ENCODE peak calls at places on chromosomes 13 and 19, in six cellular contexts. E, J, K, Q, V and U are unnamed samples.

GRCh38 chr19:45767410-45767880 is 1.6 kb downstream of the SIX5 start:
- DNase-seq in K (peak; percentile 83), J (peak; percentile 93), V (peak; percentile 84), E (peak; percentile 69), Q (peak; percentile 72), U (peak; percentile 88)

GRCh38 chr13:43905435-43906031 is 25.8 kb downstream of the LACC1 start:
- DNase-seq in J (peak; percentile 79), Q (no peak), E (peak; percentile 48), V (peak; percentile 81), K (no peak), U (no peak)

GRCh38 chr19:47542030-47542475 is 27.2 kb upstream of the NAPA start:
- DNase-seq in V (peak; percentile 58), E (no peak), K (no peak), J (peak; percentile 79), Q (no peak), U (no peak)

GRCh38 chr19:43534811-43535761 is 2.1 kb downstream of the ZNF575 start:
- DNase-seq in E (no peak), Q (peak; percentile 67), K (peak; percentile 78), J (peak; percentile 79), V (peak; percentile 75), U (no peak)

GRCh38 chr13:38967446-38967845 is 23.2 kb downstream of the STOML3 start:
- DNase-seq in V (no peak), Q (no peak), J (no peak), K (no peak), E (no peak), U (no peak)

GRCh38 chr13:44052843-44053607 is 173.3 kb downstream of the LACC1 start:
- DNase-seq in E (no peak), K (no peak), Q (no peak), V (peak; percentile 37), J (peak; percentile 82), U (no peak)

GRCh38 chr13:82800391-82800790 is 1081.9 kb downstream of the SLITRK1 start:
- DNase-seq in J (peak; percentile 1), E (no peak), Q (no peak), V (no peak), K (no peak), U (no peak)

GRCh38 chr19:10372698-10373097 is 7.7 kb downstream of the TYK2 start:
- DNase-seq in K (no peak), E (no peak), J (no peak), V (no peak), Q (no peak), U (no peak)

GRCh38 chr13:114119196-114119595 is 13.2 kb downstream of the RASA3 start:
- DNase-seq in J (peak; percentile 92), V (peak; percentile 80), E (peak; percentile 85), K (no peak), Q (no peak), U (no peak)

GRCh38 chr19:56538761-56539263 is at the start of gene ZFP28:
- DNase-seq in V (no peak), K (peak; percentile 84), J (no peak), Q (peak; percentile 78), E (no peak), U (peak; percentile 23)

GRCh38 chr13:51849145-51850101 is 4.4 kb upstream of the TMEM272 start:
- DNase-seq in E (no peak), Q (no peak), J (peak; percentile 25), V (no peak), K (no peak), U (no peak)

GRCh38 chr19:35248310-35249145 is at the start of gene LSR:
- DNase-seq in E (no peak), J (no peak), K (no peak), Q (peak; percentile 94), V (peak; percentile 95), U (no peak)

GRCh38 chr13:50149932-50150331 is 134.7 kb downstream of the KCNRG start:
- DNase-seq in K (no peak), E (no peak), J (peak; percentile 53), V (peak; percentile 18), Q (no peak), U (no peak)

GRCh38 chr13:46983881-46984280 is 87.0 kb upstream of the HTR2A start:
- DNase-seq in Q (no peak), K (no peak), J (no peak), V (peak; percentile 10), E (peak; percentile 8), U (no peak)

GRCh38 chr13:79085021-79085420 is 321.0 kb downstream of the RBM26 start:
- DNase-seq in E (no peak), K (no peak), J (no peak), V (no peak), Q (no peak), U (no peak)

GRCh38 chr19:45636902-45637301 is 2.3 kb downstream of the EML2 start:
- DNase-seq in E (no peak), J (no peak), K (no peak), V (no peak), Q (no peak), U (no peak)

GRCh38 chr13:37288057-37288720 is 182.7 kb upstream of the CSNK1A1L start:
- DNase-seq in E (no peak), V (no peak), Q (no peak), J (peak; percentile 84), K (no peak), U (no peak)

GRCh38 chr19:41811036-41811435 is 14.6 kb downstream of the CEACAM3 start:
- DNase-seq in E (no peak), V (no peak), J (no peak), Q (no peak), K (no peak), U (no peak)

GRCh38 chr13:98677398-98677797 is 75.1 kb downstream of the SLC15A1 start:
- DNase-seq in V (no peak), Q (no peak), E (peak; percentile 15), J (no peak), K (no peak), U (peak; percentile 78)

GRCh38 chr13:95123726-95124125 is 177.5 kb downstream of the ABCC4 start:
- DNase-seq in Q (no peak), V (peak; percentile 52), E (no peak), J (no peak), K (no peak), U (no peak)

GRCh38 chr19:51595190-51595589 is 24.1 kb downstream of the ZNF175 start:
- DNase-seq in V (no peak), E (no peak), Q (no peak), J (no peak), K (no peak), U (no peak)

GRCh38 chr19:51592521-51592920 is 21.4 kb downstream of the ZNF175 start:
- DNase-seq in Q (no peak), K (no peak), E (no peak), J (no peak), V (no peak), U (no peak)

GRCh38 chr19:51594774-51595109 is 23.7 kb downstream of the ZNF175 start:
- DNase-seq in Q (no peak), J (no peak), E (no peak), K (no peak), V (no peak), U (no peak)

GRCh38 chr19:51593969-51594773 is 23.1 kb downstream of the ZNF175 start:
- DNase-seq in Q (peak; percentile 98), E (peak; percentile 93), J (peak; percentile 98), V (peak; percentile 94), K (peak; percentile 98), U (peak; percentile 99)

GRCh38 chr19:51593138-51593890 is 22.2 kb downstream of the ZNF175 start:
- DNase-seq in E (no peak), Q (peak; percentile 62), J (no peak), K (no peak), V (no peak), U (no peak)
- H3K27ac ChIP-seq in E (no peak overlapping the region), Q (peak overlapping the region; percentile 87), J (no peak overlapping the region), K (no peak overlapping the region), V (no peak overlapping the region), U (no peak overlapping the region)

GRCh38 chr13:110265682-110266430 is 41.1 kb downstream of the COL4A1 start:
- DNase-seq in J (no peak), Q (no peak), E (no peak), K (no peak), V (no peak), U (peak; percentile 92)

GRCh38 chr13:110264685-110265275 is 42.2 kb downstream of the COL4A1 start:
- DNase-seq in J (no peak), K (no peak), E (no peak), Q (no peak), V (no peak), U (no peak)

GRCh38 chr13:110265341-110265681 is 41.6 kb downstream of the COL4A1 start:
- DNase-seq in V (no peak), K (no peak), Q (no peak), E (no peak), J (no peak), U (peak; percentile 64)

GRCh38 chr13:110266983-110267382 is 40.0 kb downstream of the COL4A1 start:
- DNase-seq in K (no peak), E (no peak), Q (no peak), J (peak; percentile 54), V (no peak), U (peak; percentile 60)

GRCh38 chr13:110266431-110266809 is 40.5 kb downstream of the COL4A1 start:
- DNase-seq in J (no peak), K (no peak), Q (no peak), V (no peak), E (no peak), U (no peak)
- H3K9me3 ChIP-seq in J (no peaks in the 10 kb centered on the region), K (no peaks in the 10 kb centered on the region), Q (no peaks in the 10 kb centered on the region), V (no peaks in the 10 kb centered on the region), E (no peaks in the 10 kb centered on the region), U (no peaks in the 10 kb centered on the region)

DNA sequence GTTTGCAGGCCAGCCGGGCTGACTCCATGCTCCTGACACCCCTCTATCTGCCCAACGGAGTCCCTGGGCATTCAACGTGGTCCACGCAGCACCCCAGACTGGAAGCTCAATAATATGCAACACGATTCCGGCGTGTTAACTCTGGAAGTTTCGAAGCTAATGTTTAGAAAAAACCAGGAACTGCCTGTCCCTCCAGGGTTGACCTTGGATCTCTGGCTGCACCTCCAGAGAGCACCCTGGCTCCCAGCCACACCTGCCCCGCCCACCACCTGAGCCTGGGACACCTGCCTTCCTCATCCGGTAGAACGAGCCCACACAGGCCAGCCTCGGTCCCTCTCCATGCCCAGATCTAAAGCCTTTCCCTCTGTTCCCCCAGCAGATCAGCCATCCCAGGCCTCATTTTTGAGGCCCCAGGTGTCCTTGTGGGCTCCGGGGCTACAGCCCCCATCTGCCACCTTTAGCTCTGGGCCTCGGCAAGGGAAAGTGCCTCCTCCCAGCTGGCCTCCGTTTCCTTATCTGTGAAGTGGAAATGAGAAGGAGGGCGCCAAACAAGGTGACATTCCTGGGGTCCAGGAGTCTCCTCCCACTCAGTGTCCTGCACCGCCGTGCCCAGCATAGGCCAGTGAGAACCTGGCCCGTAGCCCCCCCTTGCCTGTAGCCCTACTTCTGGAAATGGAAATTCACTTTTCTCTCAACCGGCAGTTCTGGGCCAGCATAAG is 38.7 kb downstream of the KLF2 start:
- DNase-seq in E (no peak), J (no peak), K (no peak), Q (peak; percentile 92), V (peak; percentile 64), U (no peak)
- H3K4me3 ChIP-seq in E (no peak overlapping the region), J (no peak overlapping the region), K (no peak overlapping the region), Q (peak overlapping the region; percentile 12), V (no peak overlapping the region), U (no peak overlapping the region)

GRCh38 chr19:6800991-6801396 is 28.5 kb downstream of the VAV1 start:
- DNase-seq in K (no peak), J (peak; percentile 62), V (no peak), Q (no peak), E (no peak), U (no peak)

GRCh38 chr19:6802336-6803035 is 30.0 kb downstream of the VAV1 start:
- DNase-seq in K (no peak), Q (no peak), V (no peak), E (no peak), J (peak; percentile 23), U (peak; percentile 72)

GRCh38 chr19:6803036-6803404 is 30.5 kb downstream of the VAV1 start:
- DNase-seq in V (no peak), J (no peak), Q (no peak), E (no peak), K (no peak), U (no peak)

GRCh38 chr19:6806488-6806887 is 34.0 kb downstream of the VAV1 start:
- DNase-seq in V (no peak), K (no peak), Q (no peak), E (no peak), J (no peak), U (no peak)

GRCh38 chr19:6801397-6802086 is 29.0 kb downstream of the VAV1 start:
- DNase-seq in E (no peak), K (peak; percentile 74), Q (peak; percentile 57), J (peak; percentile 71), V (no peak), U (peak; percentile 22)
- H3K27ac ChIP-seq in E (no peak overlapping the region), K (peak overlapping the region; percentile 4), Q (peak overlapping the region; percentile 68), J (no peak overlapping the region), V (no peak overlapping the region), U (peak overlapping the region; percentile 39)